ENCODE peak calls at places on chromosomes 16 and 17, in four cellular contexts. L is lower leg skin, B is heart left ventricle, O is ovary. K is an unnamed sample.

GRCh38 chr17:60457148-60457547 is 34.9 kb downstream of the CHCT1 start:
- DNase-seq in L (no peak), B (no peak), O (no peak), K (no peak)

GRCh38 chr17:78613423-78613822 is 36.2 kb upstream of the DNAH17 start:
- DNase-seq in L (no peak), B (no peak), O (no peak), K (no peak)

GRCh38 chr16:525520-526180 is 1.9 kb upstream of the CAPN15 start:
- DNase-seq in L (peak), B (no peak), O (peak), K (peak)

GRCh38 chr16:11016993-11017392 is 72.6 kb downstream of the CLEC16A start:
- DNase-seq in L (peak), B (peak), O (no peak), K (peak)

GRCh38 chr16:87919681-87919994 is 16.7 kb downstream of the CA5A start:
- DNase-seq in L (no peak), B (no peak), O (no peak), K (no peak)

GRCh38 chr17:75084039-75084660 is 3.6 kb upstream of the SLC16A5 start:
- DNase-seq in L (no peak), B (no peak), O (no peak), K (no peak)

GRCh38 chr17:42153919-42154491 is 784 bp downstream of the RAB5C start:
- DNase-seq in L (no peak), B (no peak), O (no peak), K (no peak)

GRCh38 chr16:29310852-29311314 is 95.6 kb downstream of the NPIPB11 start:
- DNase-seq in L (no peak), B (no peak), O (peak), K (peak)

GRCh38 chr17:60079401-60079861 is 710 bp upstream of the HEATR6 start:
- DNase-seq in L (no peak), B (no peak), O (no peak), K (no peak)

GRCh38 chr16:50190292-50190691 is 37.2 kb downstream of the TENT4B start:
- DNase-seq in L (no peak), B (no peak), O (no peak), K (no peak)

GRCh38 chr16:12081048-12081404 is 104.5 kb downstream of the SNX29 start:
- DNase-seq in L (no peak), B (no peak), O (peak), K (no peak)